ENCODE peak calls at places on chromosomes 4 and X, in four cellular contexts. N is HepG2, J is Panc1, O is K562. D is an unnamed sample.

GRCh38 chr4:3228881-3229280 is 20.1 kb upstream of the MSANTD1 start:
- DNase-seq in N (no peak), J (no peak), O (no peak), D (no peak)

GRCh38 chrX:148552775-148553174 is 52.4 kb downstream of the AFF2 start:
- DNase-seq in N (no peak), J (no peak), O (peak), D (no peak)

GRCh38 chr4:136637071-136637777 is 895.1 kb downstream of the PCDH18 start:
- DNase-seq in N (peak), J (no peak), O (peak), D (peak)

GRCh38 chr4:8403173-8403753 is 37.3 kb downstream of the ACOX3 start:
- DNase-seq in N (peak), J (no peak), O (peak), D (peak)

GRCh38 chr4:101346312-101346561 is 1.1 kb downstream of the PPP3CA start:
- DNase-seq in N (peak), J (no peak), O (no peak), D (no peak)

GRCh38 chr4:23388699-23389395 is 501.0 kb downstream of the PPARGC1A start:
- DNase-seq in N (no peak), J (no peak), O (no peak), D (no peak)

GRCh38 chrX:135531813-135532212 is 11.4 kb downstream of the INTS6L start:
- DNase-seq in N (no peak), J (no peak), O (no peak), D (no peak)

GRCh38 chr4:123288309-123289025 is 108.1 kb upstream of the SPRY1 start:
- DNase-seq in N (no peak), J (no peak), O (no peak), D (no peak)

GRCh38 chr4:504076-504475 is 5.1 kb downstream of the PIGG start:
- DNase-seq in N (no peak), J (no peak), O (no peak), D (no peak)

GRCh38 chrX:18032486-18033221 is 171.6 kb upstream of the RAI2 start:
- DNase-seq in N (no peak), J (no peak), O (no peak), D (no peak)

GRCh38 chrX:66638591-66639500 is at the start of gene EDA2R:
- DNase-seq in N (peak), J (no peak), O (no peak), D (no peak)
- TF ChIP-seq TCF7L2 in N (no peak), J (no peak), O (no peak), D (peak)

GRCh38 chr4:105140684-105141490 is 5.8 kb upstream of the TET2 start:
- DNase-seq in N (peak), J (peak), O (peak), D (no peak)
- TF ChIP-seq TCF7L2 in N (no peak), J (no peak), O (no peak), D (no peak)

GRCh38 chr4:166924456-166924855 is 309.8 kb downstream of the SPOCK3 start:
- DNase-seq in N (no peak), J (no peak), O (no peak), D (no peak)
- TF ChIP-seq TCF7L2 in N (no peak), J (no peak), O (no peak), D (no peak)

DNA sequence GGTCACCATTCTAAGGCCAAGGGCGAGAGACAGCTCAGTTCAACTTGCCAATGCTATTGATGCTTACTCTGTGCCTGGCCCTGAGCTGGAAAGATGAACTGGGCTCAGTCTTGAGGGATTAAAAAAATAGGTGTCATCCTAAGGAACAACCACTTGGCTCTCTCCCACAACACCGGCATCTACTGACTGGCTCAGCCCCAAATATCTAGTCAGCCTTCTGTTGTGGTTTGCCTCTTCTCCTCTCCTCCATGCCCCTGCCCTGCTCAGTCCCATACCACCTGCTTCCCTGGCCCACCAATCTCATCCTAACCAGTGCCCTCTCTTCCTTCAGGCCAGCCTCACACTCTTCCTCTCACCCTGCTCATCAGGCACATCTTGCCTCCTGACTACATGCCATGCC is 29.6 kb downstream of the KDM5C start:
- DNase-seq in N (no peak), J (no peak), O (no peak), D (no peak)
- TF ChIP-seq TCF7L2 in N (no peak), J (no peak), O (no peak), D (no peak)

GRCh38 chrX:72009731-72010130 is 99.1 kb downstream of the NHSL2 start:
- DNase-seq in N (no peak), J (no peak), O (no peak), D (no peak)
- TF ChIP-seq TCF7L2 in N (no peak), J (no peak), O (no peak), D (no peak)

DNA sequence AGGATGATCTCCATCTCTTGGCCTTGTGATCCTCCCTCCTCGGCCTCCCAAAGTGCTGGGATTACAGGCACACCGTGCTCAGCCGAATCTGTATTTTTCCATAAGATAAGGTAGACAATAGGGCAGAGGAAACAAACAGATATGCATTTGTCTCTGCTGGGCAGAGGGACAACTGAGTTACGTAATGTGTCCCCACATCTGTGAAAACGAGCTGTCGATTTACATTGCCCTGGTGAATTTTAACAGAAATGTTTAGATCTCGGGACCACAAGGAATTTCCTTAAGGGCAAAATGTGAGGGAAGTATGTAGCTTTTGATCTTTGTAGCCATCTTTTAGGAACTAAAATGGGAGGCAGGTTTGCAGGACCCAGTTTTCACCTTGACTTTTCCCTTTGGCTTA is 189.7 kb downstream of the TRIML1 start:
- DNase-seq in N (no peak), J (no peak), O (no peak), D (no peak)
- TF ChIP-seq TCF7L2 in N (no peak), J (no peak), O (no peak), D (no peak)

DNA sequence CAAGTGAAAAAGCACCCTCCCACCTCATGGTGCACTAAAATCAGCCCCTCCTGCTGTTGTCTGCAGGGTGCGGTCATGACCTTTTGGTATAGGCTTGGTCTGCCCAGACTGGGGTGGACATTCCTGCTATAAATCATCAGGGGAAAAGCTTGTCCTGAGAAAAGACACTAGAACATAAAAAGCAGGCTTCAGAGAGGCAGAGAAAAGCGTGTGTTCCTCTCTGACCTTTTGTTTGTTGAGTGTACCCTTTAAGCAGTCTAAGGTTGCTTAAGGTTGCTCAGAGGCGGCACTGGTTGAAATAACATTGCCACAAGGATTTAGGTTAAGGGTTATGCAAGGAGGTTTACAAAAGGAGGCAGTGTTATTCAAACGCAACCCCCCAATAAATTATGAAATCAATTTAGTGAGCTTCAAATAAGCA is 43.5 kb downstream of the CCDC158 start:
- DNase-seq in N (peak), J (no peak), O (no peak), D (no peak)
- TF ChIP-seq TCF7L2 in N (no peak), J (no peak), O (no peak), D (no peak)

DNA sequence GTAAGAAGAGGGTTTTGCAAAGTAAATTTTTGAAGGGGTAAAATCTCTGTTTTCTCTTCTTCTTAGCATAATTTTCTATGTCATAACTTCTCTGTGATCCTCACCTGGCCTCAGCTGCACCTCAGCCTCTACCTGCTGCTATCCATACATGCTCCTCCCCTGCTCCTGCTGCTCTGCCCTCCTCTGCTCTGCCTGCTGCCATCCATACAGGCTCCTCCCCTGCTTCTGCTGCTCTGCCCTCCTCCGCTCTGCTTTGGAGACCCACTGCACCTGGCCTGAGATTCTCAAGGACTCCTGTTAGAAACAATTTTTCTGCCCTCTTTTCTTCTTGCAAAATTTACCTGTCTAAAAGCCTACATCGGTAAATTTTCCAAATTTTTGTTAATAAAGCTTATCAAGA is 388.6 kb upstream of the PITX2 start:
- DNase-seq in N (no peak), J (no peak), O (no peak), D (no peak)
- TF ChIP-seq TCF7L2 in N (no peak), J (no peak), O (no peak), D (no peak)

DNA sequence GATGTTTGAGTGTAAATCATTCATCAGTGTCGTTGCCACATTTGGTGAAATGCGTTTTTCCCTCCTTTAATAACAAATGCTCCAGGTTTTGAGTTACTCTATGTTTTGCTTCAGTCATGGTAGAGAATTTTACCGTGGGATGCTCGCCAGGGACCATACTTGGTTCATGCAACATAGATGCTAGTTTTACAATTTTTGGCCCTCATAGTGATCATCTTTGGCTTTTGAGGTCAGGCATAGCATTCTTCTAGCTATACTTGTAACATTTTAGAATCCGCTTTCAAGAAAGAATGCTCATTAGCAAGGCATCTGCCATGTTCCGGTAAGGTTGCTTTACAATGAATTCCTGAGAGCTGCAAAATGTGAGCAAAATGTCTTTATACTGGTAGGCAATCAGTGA is 147.2 kb downstream of the SPCS3 start:
- DNase-seq in N (no peak), J (no peak), O (no peak), D (no peak)
- TF ChIP-seq TCF7L2 in N (no peak), J (no peak), O (no peak), D (no peak)